ENCODE peak calls at places on chromosome 15, in nine cellular contexts. One of them, this sample, is unnamed.

GRCh38 chr15:65192016-65192415 is 6.9 kb upstream of the CLPX start:
- DNase-seq in NCI-H774: no peak
- DNase-seq in T-helper 2 cell: no peak
- DNase-seq in NCI-H2081: no peak
- DNase-seq in cerebellar cortex: no peak
- DNase-seq in spleen: peak
- DNase-seq in glomerular endothelial cell: no peak
- DNase-seq in HFFc6: peak
- DNase-seq in Peyer's patch: no peak
- DNase-seq in this sample: no peak

GRCh38 chr15:84934942-84935729 is 46.5 kb upstream of the PDE8A start:
- DNase-seq in Peyer's patch: no peak
- DNase-seq in NCI-H2081: no peak
- DNase-seq in glomerular endothelial cell: no peak
- DNase-seq in NCI-H774: no peak
- DNase-seq in cerebellar cortex: no peak
- DNase-seq in HFFc6: no peak
- DNase-seq in spleen: no peak
- DNase-seq in T-helper 2 cell: no peak
- DNase-seq in this sample: no peak

GRCh38 chr15:98292442-98293240 is 332.1 kb downstream of the ARRDC4 start:
- DNase-seq in HFFc6: peak
- DNase-seq in NCI-H2081: peak
- DNase-seq in glomerular endothelial cell: no peak
- DNase-seq in spleen: no peak
- DNase-seq in cerebellar cortex: peak
- DNase-seq in Peyer's patch: no peak
- DNase-seq in T-helper 2 cell: no peak
- DNase-seq in NCI-H774: peak
- DNase-seq in this sample: no peak

GRCh38 chr15:45631831-45632230 is 3.0 kb upstream of the SQOR start:
- DNase-seq in NCI-H2081: no peak
- DNase-seq in Peyer's patch: no peak
- DNase-seq in NCI-H774: no peak
- DNase-seq in cerebellar cortex: no peak
- DNase-seq in spleen: no peak
- DNase-seq in T-helper 2 cell: no peak
- DNase-seq in glomerular endothelial cell: no peak
- DNase-seq in HFFc6: peak
- DNase-seq in this sample: no peak

GRCh38 chr15:48717458-48717857 is 71.9 kb upstream of the FBN1 start:
- DNase-seq in spleen: no peak
- DNase-seq in NCI-H774: no peak
- DNase-seq in HFFc6: peak
- DNase-seq in Peyer's patch: no peak
- DNase-seq in T-helper 2 cell: no peak
- DNase-seq in cerebellar cortex: no peak
- DNase-seq in NCI-H2081: no peak
- DNase-seq in glomerular endothelial cell: no peak
- DNase-seq in this sample: no peak

GRCh38 chr15:89307791-89308190 is 26.8 kb downstream of the POLG start:
- DNase-seq in T-helper 2 cell: no peak
- DNase-seq in cerebellar cortex: no peak
- DNase-seq in glomerular endothelial cell: no peak
- DNase-seq in NCI-H774: no peak
- DNase-seq in Peyer's patch: no peak
- DNase-seq in HFFc6: peak
- DNase-seq in NCI-H2081: no peak
- DNase-seq in spleen: no peak
- DNase-seq in this sample: no peak

GRCh38 chr15:95590533-95591044 is 739.9 kb upstream of the NR2F2 start:
- DNase-seq in T-helper 2 cell: no peak
- DNase-seq in NCI-H774: no peak
- DNase-seq in glomerular endothelial cell: no peak
- DNase-seq in Peyer's patch: no peak
- DNase-seq in cerebellar cortex: no peak
- DNase-seq in NCI-H2081: no peak
- DNase-seq in spleen: no peak
- DNase-seq in HFFc6: no peak
- DNase-seq in this sample: no peak

GRCh38 chr15:73172508-73172907 is 120.2 kb downstream of the NEO1 start:
- DNase-seq in NCI-H2081: no peak
- DNase-seq in NCI-H774: no peak
- DNase-seq in Peyer's patch: no peak
- DNase-seq in glomerular endothelial cell: no peak
- DNase-seq in T-helper 2 cell: no peak
- DNase-seq in HFFc6: no peak
- DNase-seq in spleen: no peak
- DNase-seq in cerebellar cortex: no peak
- DNase-seq in this sample: no peak

GRCh38 chr15:79116771-79117170 is 26.2 kb upstream of the RASGRF1 start:
- DNase-seq in Peyer's patch: no peak
- DNase-seq in NCI-H774: no peak
- DNase-seq in spleen: no peak
- DNase-seq in HFFc6: no peak
- DNase-seq in NCI-H2081: no peak
- DNase-seq in cerebellar cortex: no peak
- DNase-seq in T-helper 2 cell: no peak
- DNase-seq in glomerular endothelial cell: no peak
- DNase-seq in this sample: no peak

GRCh38 chr15:36903195-36903594 is 197.2 kb downstream of the MEIS2 start:
- DNase-seq in NCI-H774: no peak
- DNase-seq in glomerular endothelial cell: no peak
- DNase-seq in cerebellar cortex: no peak
- DNase-seq in T-helper 2 cell: no peak
- DNase-seq in NCI-H2081: no peak
- DNase-seq in HFFc6: no peak
- DNase-seq in spleen: no peak
- DNase-seq in Peyer's patch: no peak
- DNase-seq in this sample: no peak

GRCh38 chr15:74174216-74174965 is 881 bp downstream of the ISLR start:
- DNase-seq in NCI-H2081: no peak
- DNase-seq in HFFc6: no peak
- DNase-seq in spleen: peak
- DNase-seq in T-helper 2 cell: no peak
- DNase-seq in glomerular endothelial cell: no peak
- DNase-seq in NCI-H774: no peak
- DNase-seq in cerebellar cortex: no peak
- DNase-seq in Peyer's patch: peak
- DNase-seq in this sample: no peak

GRCh38 chr15:90402806-90403205 is 14.8 kb downstream of the IQGAP1 start:
- DNase-seq in Peyer's patch: no peak
- DNase-seq in T-helper 2 cell: no peak
- DNase-seq in HFFc6: no peak
- DNase-seq in cerebellar cortex: no peak
- DNase-seq in spleen: no peak
- DNase-seq in NCI-H2081: no peak
- DNase-seq in NCI-H774: no peak
- DNase-seq in glomerular endothelial cell: no peak
- DNase-seq in this sample: no peak

GRCh38 chr15:101310508-101310907 is 15.5 kb upstream of the SNRPA1 start:
- DNase-seq in NCI-H2081: no peak
- DNase-seq in HFFc6: no peak
- DNase-seq in glomerular endothelial cell: no peak
- DNase-seq in spleen: peak
- DNase-seq in NCI-H774: no peak
- DNase-seq in cerebellar cortex: no peak
- DNase-seq in Peyer's patch: no peak
- DNase-seq in T-helper 2 cell: no peak
- DNase-seq in this sample: no peak

GRCh38 chr15:95932676-95933075 is 397.8 kb upstream of the NR2F2 start:
- DNase-seq in Peyer's patch: no peak
- DNase-seq in NCI-H2081: no peak
- DNase-seq in cerebellar cortex: no peak
- DNase-seq in glomerular endothelial cell: no peak
- DNase-seq in HFFc6: peak
- DNase-seq in NCI-H774: no peak
- DNase-seq in spleen: no peak
- DNase-seq in T-helper 2 cell: no peak
- DNase-seq in this sample: peak

GRCh38 chr15:89836255-89837133 is 21.8 kb upstream of the ANPEP start:
- DNase-seq in cerebellar cortex: no peak
- DNase-seq in spleen: no peak
- DNase-seq in glomerular endothelial cell: no peak
- DNase-seq in NCI-H774: no peak
- DNase-seq in NCI-H2081: no peak
- DNase-seq in HFFc6: peak
- DNase-seq in T-helper 2 cell: no peak
- DNase-seq in Peyer's patch: no peak
- DNase-seq in this sample: peak

GRCh38 chr15:23403550-23403949 is 43.5 kb downstream of the GOLGA6L2 start:
- DNase-seq in glomerular endothelial cell: no peak
- DNase-seq in cerebellar cortex: no peak
- DNase-seq in HFFc6: no peak
- DNase-seq in Peyer's patch: no peak
- DNase-seq in NCI-H774: no peak
- DNase-seq in NCI-H2081: no peak
- DNase-seq in T-helper 2 cell: no peak
- DNase-seq in spleen: no peak
- DNase-seq in this sample: no peak

GRCh38 chr15:82135645-82136044 is 89.8 kb upstream of the MEX3B start:
- DNase-seq in glomerular endothelial cell: no peak
- DNase-seq in spleen: no peak
- DNase-seq in cerebellar cortex: no peak
- DNase-seq in NCI-H2081: no peak
- DNase-seq in NCI-H774: no peak
- DNase-seq in T-helper 2 cell: no peak
- DNase-seq in Peyer's patch: no peak
- DNase-seq in HFFc6: no peak
- DNase-seq in this sample: no peak

GRCh38 chr15:96358006-96358794 is 27.7 kb downstream of the NR2F2 start:
- DNase-seq in Peyer's patch: no peak
- DNase-seq in HFFc6: no peak
- DNase-seq in T-helper 2 cell: no peak
- DNase-seq in cerebellar cortex: no peak
- DNase-seq in glomerular endothelial cell: no peak
- DNase-seq in NCI-H2081: no peak
- DNase-seq in NCI-H774: no peak
- DNase-seq in spleen: no peak
- DNase-seq in this sample: no peak

GRCh38 chr15:79874242-79874641 is 22.6 kb downstream of the MTHFS start:
- DNase-seq in T-helper 2 cell: no peak
- DNase-seq in NCI-H2081: no peak
- DNase-seq in NCI-H774: peak
- DNase-seq in Peyer's patch: no peak
- DNase-seq in spleen: no peak
- DNase-seq in glomerular endothelial cell: no peak
- DNase-seq in HFFc6: no peak
- DNase-seq in cerebellar cortex: no peak
- DNase-seq in this sample: no peak

GRCh38 chr15:100615801-100616200 is 13.4 kb downstream of the ASB7 start:
- DNase-seq in HFFc6: no peak
- DNase-seq in T-helper 2 cell: no peak
- DNase-seq in cerebellar cortex: no peak
- DNase-seq in spleen: no peak
- DNase-seq in Peyer's patch: no peak
- DNase-seq in glomerular endothelial cell: no peak
- DNase-seq in NCI-H774: no peak
- DNase-seq in NCI-H2081: no peak
- DNase-seq in this sample: no peak

GRCh38 chr15:77507151-77507847 is 86.6 kb downstream of the HMG20A start:
- DNase-seq in T-helper 2 cell: no peak
- DNase-seq in Peyer's patch: peak
- DNase-seq in HFFc6: no peak
- DNase-seq in cerebellar cortex: no peak
- DNase-seq in spleen: no peak
- DNase-seq in NCI-H774: no peak
- DNase-seq in glomerular endothelial cell: no peak
- DNase-seq in NCI-H2081: no peak
- DNase-seq in this sample: peak

GRCh38 chr15:48177875-48178611 is at the start of gene MYEF2:
- DNase-seq in HFFc6: peak
- DNase-seq in T-helper 2 cell: peak
- DNase-seq in NCI-H2081: peak
- DNase-seq in cerebellar cortex: peak
- DNase-seq in spleen: peak
- DNase-seq in glomerular endothelial cell: no peak
- DNase-seq in Peyer's patch: peak
- DNase-seq in NCI-H774: peak
- DNase-seq in this sample: peak

This sample was measured in PC-9.